ENCODE peak calls at places on chromosomes 13 and 19, in seven cellular contexts. W is H1, J is K562, N is HCT116, E is GM12878, S is HepG2, K is SK-N-SH. T is an unnamed sample.

GRCh38 chr19:14118165-14119051 is 846 bp upstream of the PRKACA start:
- DNase-seq in W (no peak), J (no peak), N (no peak), E (no peak), S (peak), K (peak), T (peak)

GRCh38 chr19:56838930-56839664 is 1.4 kb downstream of the PEG3 start:
- DNase-seq in W (no peak), J (no peak), N (no peak), E (no peak), S (peak), K (peak), T (no peak)

GRCh38 chr19:46745521-46746280 is at the start of gene FKRP:
- DNase-seq in W (no peak), J (peak), N (no peak), E (no peak), S (no peak), K (peak), T (no peak)

GRCh38 chr13:94607939-94608338 is 6.3 kb downstream of the GPR180 start:
- DNase-seq in W (no peak), J (no peak), N (no peak), E (no peak), S (no peak), K (no peak), T (no peak)

GRCh38 chr13:79385694-79386093 is 20.4 kb downstream of the RBM26 start:
- DNase-seq in W (no peak), J (peak), N (no peak), E (peak), S (no peak), K (no peak), T (no peak)

GRCh38 chr19:54081032-54081431 is at the start of gene TARM1:
- DNase-seq in W (no peak), J (no peak), N (no peak), E (no peak), S (no peak), K (no peak), T (no peak)

GRCh38 chr13:74306496-74306895 is 172.3 kb upstream of the KLF12 start:
- DNase-seq in W (no peak), J (no peak), N (no peak), E (no peak), S (no peak), K (peak), T (no peak)

GRCh38 chr13:77860621-77861020 is 58.0 kb downstream of the EDNRB start:
- DNase-seq in W (no peak), J (no peak), N (no peak), E (no peak), S (no peak), K (no peak), T (no peak)

GRCh38 chr13:19864339-19865309 is 1.2 kb upstream of the ZMYM5 start:
- DNase-seq in W (no peak), J (peak), N (no peak), E (no peak), S (no peak), K (peak), T (peak)

GRCh38 chr13:104024416-104025170 is 958.4 kb upstream of the SLC10A2 start:
- DNase-seq in W (no peak), J (no peak), N (no peak), E (no peak), S (no peak), K (no peak), T (peak)

GRCh38 chr13:27139565-27139964 is 32.0 kb downstream of the USP12 start:
- DNase-seq in W (no peak), J (no peak), N (no peak), E (no peak), S (no peak), K (no peak), T (no peak)

GRCh38 chr13:46211521-46212351 is at the start of gene LRRC63:
- DNase-seq in W (no peak), J (peak), N (no peak), E (no peak), S (no peak), K (peak), T (peak)

GRCh38 chr19:44808463-44809371 is at the start of gene BCAM:
- DNase-seq in W (no peak), J (peak), N (no peak), E (no peak), S (peak), K (peak), T (peak)

GRCh38 chr13:62678039-62678438 is 1262.4 kb upstream of the PCDH20 start:
- DNase-seq in W (no peak), J (no peak), N (no peak), E (no peak), S (no peak), K (no peak), T (no peak)

GRCh38 chr13:112757759-112758086 is 67.9 kb downstream of the ATP11A start:
- DNase-seq in W (no peak), J (no peak), N (no peak), E (no peak), S (no peak), K (no peak), T (no peak)

GRCh38 chr13:82657471-82657870 is 1224.8 kb downstream of the SLITRK1 start:
- DNase-seq in W (no peak), J (no peak), N (no peak), E (no peak), S (no peak), K (no peak), T (no peak)

GRCh38 chr13:73060251-73061160 is 1.7 kb downstream of the KLF5 start:
- DNase-seq in W (no peak), J (no peak), N (no peak), E (no peak), S (no peak), K (peak), T (peak)

GRCh38 chr13:97429681-97430081 is 4.3 kb upstream of the RAP2A start:
- DNase-seq in W (no peak), J (no peak), N (no peak), E (no peak), S (no peak), K (no peak), T (no peak)

GRCh38 chr13:27997904-27998522 is 9.5 kb upstream of the URAD start:
- DNase-seq in W (no peak), J (peak), N (peak), E (no peak), S (peak), K (no peak), T (peak)

GRCh38 chr19:35090795-35091214 is 24.8 kb upstream of the FXYD3 start:
- DNase-seq in W (no peak), J (no peak), N (no peak), E (no peak), S (no peak), K (no peak), T (no peak)

GRCh38 chr13:45296259-45296658 is 44.7 kb downstream of the TPT1 start:
- DNase-seq in W (no peak), J (no peak), N (no peak), E (no peak), S (no peak), K (no peak), T (no peak)

GRCh38 chr13:112905990-112906641 is 62.9 kb upstream of the MCF2L start:
- DNase-seq in W (peak), J (no peak), N (no peak), E (no peak), S (peak), K (no peak), T (peak)

GRCh38 chr19:40266111-40266510 is 19.0 kb downstream of the AKT2 start:
- DNase-seq in W (no peak), J (no peak), N (no peak), E (no peak), S (no peak), K (no peak), T (no peak)

GRCh38 chr13:77386880-77387606 is 60.1 kb upstream of the MYCBP2 start:
- DNase-seq in W (no peak), J (no peak), N (no peak), E (no peak), S (no peak), K (no peak), T (no peak)

GRCh38 chr13:63044617-63045016 is 1629.0 kb upstream of the PCDH20 start:
- DNase-seq in W (no peak), J (no peak), N (no peak), E (no peak), S (no peak), K (no peak), T (no peak)

GRCh38 chr13:107117327-107118012 is 549.5 kb upstream of the ARGLU1 start:
- DNase-seq in W (no peak), J (no peak), N (no peak), E (no peak), S (peak), K (no peak), T (no peak)

GRCh38 chr19:46426035-46426505 is 2.7 kb downstream of the PNMA8C start:
- DNase-seq in W (no peak), J (no peak), N (no peak), E (no peak), S (peak), K (no peak), T (no peak)

GRCh38 chr19:5171711-5172110 is 168.9 kb downstream of the PTPRS start:
- DNase-seq in W (no peak), J (no peak), N (peak), E (no peak), S (peak), K (no peak), T (no peak)
- TF ChIP-seq JUND in W (no peak), J (no peak), N (no peak), E (no peak), S (no peak), K (no peak), T (no peak)

GRCh38 chr19:48560095-48560530 is 8.1 kb downstream of the SULT2B1 start:
- DNase-seq in W (no peak), J (peak), N (no peak), E (no peak), S (peak), K (no peak), T (no peak)

GRCh38 chr19:48556163-48556562 is 4.2 kb downstream of the SULT2B1 start:
- DNase-seq in W (no peak), J (no peak), N (no peak), E (no peak), S (peak), K (no peak), T (no peak)

GRCh38 chr19:48556825-48557224 is 4.9 kb downstream of the SULT2B1 start:
- DNase-seq in W (no peak), J (no peak), N (no peak), E (no peak), S (no peak), K (no peak), T (no peak)

GRCh38 chr19:48561412-48561811 is 9.4 kb downstream of the SULT2B1 start:
- DNase-seq in W (no peak), J (no peak), N (no peak), E (no peak), S (no peak), K (peak), T (no peak)

DNA sequence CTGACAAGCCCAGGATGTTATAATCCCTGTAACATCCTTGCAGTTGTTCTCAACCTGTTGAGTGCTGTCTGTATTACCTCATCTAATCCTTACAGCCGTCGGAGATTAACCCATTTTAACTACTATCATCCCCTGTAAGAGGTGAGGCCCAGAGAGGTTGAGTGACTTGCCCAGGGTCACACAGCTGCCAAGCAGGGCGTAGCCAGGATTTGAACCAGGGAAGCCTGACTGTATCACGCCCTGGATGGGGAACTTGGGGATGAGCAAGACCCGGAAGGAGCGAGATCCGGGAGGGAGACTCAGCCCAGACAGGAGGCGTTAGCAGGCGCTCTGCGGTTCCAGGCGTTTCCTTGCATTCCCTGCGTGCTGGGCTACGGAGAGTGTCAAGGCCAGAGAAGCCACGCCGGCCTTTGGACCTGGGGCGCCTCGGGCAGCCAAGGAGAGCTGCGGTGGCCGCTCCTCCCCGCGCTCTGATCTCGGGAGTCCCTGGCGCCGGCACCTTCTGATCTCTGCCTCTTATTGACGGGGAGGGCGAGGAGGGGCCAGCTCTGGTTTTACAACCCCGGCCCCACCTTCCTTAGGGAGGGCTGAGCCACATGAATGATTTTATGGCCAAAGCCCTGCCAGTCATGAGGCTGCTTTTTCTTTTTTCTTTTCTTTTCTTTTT is 6.2 kb downstream of the SULT2B1 start:
- DNase-seq in W (no peak), J (peak), N (peak), E (no peak), S (peak), K (no peak), T (no peak)
- TF ChIP-seq JUND in W (no peak), J (no peak), N (peak), E (no peak), S (peak), K (no peak), T (no peak)

GRCh38 chr13:40350283-40350992 is 316.0 kb downstream of the FOXO1 start:
- DNase-seq in W (no peak), J (no peak), N (no peak), E (no peak), S (no peak), K (no peak), T (no peak)
- TF ChIP-seq JUND in W (no peak), J (no peak), N (no peak), E (no peak), S (no peak), K (no peak), T (no peak)

DNA sequence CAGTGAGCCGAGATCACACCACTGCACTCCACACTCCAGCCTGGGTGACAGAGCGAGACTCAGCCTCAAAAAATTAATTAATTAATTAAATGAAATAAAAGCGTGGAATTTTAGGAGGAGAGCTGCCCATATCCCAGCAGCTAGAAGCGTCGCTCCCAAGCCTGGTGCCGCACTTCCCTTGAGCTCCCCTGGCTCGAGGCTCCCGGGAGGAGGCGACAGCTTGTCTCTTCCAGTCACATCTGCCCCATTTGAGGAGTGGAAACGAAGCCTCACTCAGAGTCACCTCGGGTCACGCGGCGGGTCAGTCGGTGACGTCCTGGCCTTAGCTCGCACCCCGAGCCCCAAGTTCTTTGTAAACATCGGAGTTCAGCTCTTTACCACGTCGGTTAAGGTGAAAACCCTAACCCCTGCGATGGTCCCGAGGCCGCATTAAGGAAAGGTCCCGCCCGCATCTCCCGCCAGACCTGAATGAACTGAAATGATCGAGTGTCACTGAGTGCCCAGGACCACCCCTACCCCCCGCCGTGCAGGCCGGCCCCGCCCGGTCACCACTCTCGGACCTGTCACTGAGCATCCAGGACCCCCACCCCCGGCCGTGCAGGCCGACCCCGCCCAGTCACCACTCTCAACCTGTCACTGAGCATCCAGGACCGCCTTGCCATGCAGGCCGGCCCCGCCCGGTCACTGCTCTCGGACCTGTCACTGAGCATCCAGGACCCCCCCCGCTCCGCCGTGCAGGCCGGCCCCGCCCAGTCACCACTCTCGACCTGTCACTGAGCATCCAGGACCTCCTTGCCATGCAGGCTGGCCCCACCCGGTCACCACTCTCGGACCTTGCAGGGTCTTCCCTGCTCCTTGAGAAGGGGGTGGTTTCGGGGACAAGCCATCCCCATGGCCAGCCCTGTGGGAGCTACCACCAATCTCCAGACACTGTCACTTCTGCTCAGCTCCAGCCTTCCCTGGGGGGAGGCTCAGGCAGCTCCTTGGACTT is 176.9 kb downstream of the KDM4B start:
- DNase-seq in W (no peak), J (no peak), N (no peak), E (no peak), S (no peak), K (no peak), T (no peak)
- TF ChIP-seq JUND in W (no peak), J (no peak), N (no peak), E (no peak), S (no peak), K (no peak), T (no peak)

DNA sequence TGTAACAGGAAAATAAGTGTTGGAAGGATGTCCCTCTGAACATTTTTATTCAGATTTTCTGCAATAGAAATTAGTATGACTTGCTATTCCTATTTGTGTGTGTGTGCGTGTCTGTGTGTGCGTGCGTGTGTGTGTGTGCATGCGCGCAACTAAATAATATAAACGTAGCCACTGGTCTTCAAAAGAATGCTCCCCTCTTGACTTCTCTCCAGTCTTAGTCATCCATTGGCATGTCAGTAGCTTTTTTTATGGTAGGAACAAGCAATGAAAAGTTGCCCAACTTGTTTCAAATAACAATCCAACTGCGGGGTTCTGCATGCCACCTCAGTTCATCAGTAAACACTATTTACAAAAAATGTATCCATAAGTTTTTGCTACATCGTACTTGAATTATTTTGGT is 249.6 kb downstream of the GPC6 start:
- DNase-seq in W (no peak), J (no peak), N (no peak), E (no peak), S (peak), K (no peak), T (peak)
- TF ChIP-seq JUND in W (peak), J (no peak), N (no peak), E (no peak), S (no peak), K (no peak), T (no peak)

DNA sequence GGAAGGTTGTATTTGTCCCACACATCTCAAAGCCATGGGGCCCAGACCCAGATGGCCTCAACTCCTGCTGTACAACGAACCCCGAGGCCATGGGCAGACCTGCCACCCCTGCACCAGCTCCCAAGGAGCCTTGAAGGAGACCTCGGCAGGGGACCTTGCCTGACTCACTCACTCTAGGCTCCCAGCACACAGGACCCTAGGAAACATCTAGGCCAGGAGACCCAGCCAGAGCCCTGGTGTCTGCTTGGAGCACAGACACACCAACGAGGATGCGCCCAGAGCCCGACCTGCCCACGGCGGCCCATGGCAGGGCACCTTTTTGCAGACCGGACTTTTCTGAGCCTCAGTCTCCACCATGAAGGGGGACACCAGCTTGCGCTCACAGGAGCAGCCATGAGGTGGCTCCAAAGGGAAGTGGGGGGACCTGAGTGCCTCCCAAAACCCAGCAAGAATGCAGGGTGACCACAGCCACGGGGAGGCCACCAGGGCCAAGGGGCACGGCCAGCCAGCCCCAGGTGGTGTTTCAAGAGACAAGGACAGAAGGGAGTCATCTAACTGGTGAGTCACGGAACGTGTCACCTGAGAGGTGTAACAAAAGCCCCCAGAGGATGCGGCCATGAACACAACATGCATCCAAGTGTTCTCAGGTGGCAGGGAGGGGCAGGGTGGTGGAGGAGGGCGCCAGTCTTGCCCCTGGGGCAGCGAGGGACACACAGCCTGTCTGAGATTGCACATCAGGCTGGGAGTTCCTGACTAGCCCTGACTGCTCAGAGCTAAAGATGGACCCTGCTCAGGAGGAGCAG is 4.9 kb upstream of the CERS1 start:
- DNase-seq in W (no peak), J (no peak), N (no peak), E (no peak), S (no peak), K (no peak), T (no peak)
- TF ChIP-seq JUND in W (no peak), J (no peak), N (no peak), E (no peak), S (no peak), K (no peak), T (no peak)